ENCODE peak calls at places on chromosomes 13 and 19, in five cellular contexts. G is T47D, F is SK-N-SH, M is H1, Y is HepG2. X is an unnamed sample.

GRCh38 chr13:52428295-52428694 is 22.1 kb downstream of the VPS36 start:
- DNase-seq in Y (peak), F (peak), G (peak), M (no peak), X (no peak)

GRCh38 chr13:34308725-34309124 is 490.8 kb downstream of the RFC3 start:
- DNase-seq in Y (no peak), F (no peak), M (no peak), G (no peak), X (no peak)

GRCh38 chr19:58021541-58022282 is 12.1 kb upstream of the ZSCAN1 start:
- DNase-seq in G (peak), F (peak), M (peak), Y (peak), X (no peak)

GRCh38 chr13:52159159-52159982 is at the start of gene NEK3:
- DNase-seq in G (peak), Y (peak), F (peak), M (peak), X (peak)

GRCh38 chr13:81987159-81987558 is 1646.2 kb upstream of the SPRY2 start:
- DNase-seq in Y (peak), G (peak), F (no peak), M (no peak), X (no peak)

GRCh38 chr13:28704919-28705318 is 13.9 kb downstream of the SLC46A3 start:
- DNase-seq in M (no peak), Y (no peak), G (no peak), F (no peak), X (no peak)

GRCh38 chr13:75687145-75687763 is 51.1 kb downstream of the LMO7 start:
- DNase-seq in Y (peak), M (no peak), F (peak), G (peak), X (peak)

GRCh38 chr13:34034411-34034810 is 216.5 kb downstream of the RFC3 start:
- DNase-seq in Y (no peak), M (no peak), F (no peak), G (no peak), X (no peak)

GRCh38 chr19:41263042-41263849 is 926 bp upstream of the HNRNPUL1 start:
- DNase-seq in Y (peak), G (no peak), M (peak), F (peak), X (no peak)

GRCh38 chr13:114071441-114071840 is 61.0 kb downstream of the RASA3 start:
- DNase-seq in M (no peak), Y (no peak), F (no peak), G (no peak), X (no peak)

GRCh38 chr13:48233886-48234488 is 981 bp downstream of the ITM2B start:
- DNase-seq in G (no peak), F (no peak), M (no peak), Y (no peak), X (no peak)

GRCh38 chr13:114026128-114026880 is 52.4 kb upstream of the C13orf46 start:
- DNase-seq in F (no peak), M (no peak), G (no peak), Y (no peak), X (no peak)

GRCh38 chr19:41799444-41800000 is 3.1 kb downstream of the CEACAM3 start:
- DNase-seq in M (no peak), G (peak), F (no peak), Y (peak), X (no peak)

GRCh38 chr19:48190288-48191284 is 20.1 kb downstream of the ZSWIM9 start:
- DNase-seq in G (peak), Y (peak), M (peak), F (no peak), X (peak)

GRCh38 chr19:16405091-16405490 is 66.7 kb downstream of the EPS15L1 start:
- DNase-seq in M (no peak), Y (no peak), G (no peak), F (no peak), X (no peak)
- TF ChIP-seq JUND in M (no peak), Y (no peak), G (no peak), F (no peak), X (no peak)

DNA sequence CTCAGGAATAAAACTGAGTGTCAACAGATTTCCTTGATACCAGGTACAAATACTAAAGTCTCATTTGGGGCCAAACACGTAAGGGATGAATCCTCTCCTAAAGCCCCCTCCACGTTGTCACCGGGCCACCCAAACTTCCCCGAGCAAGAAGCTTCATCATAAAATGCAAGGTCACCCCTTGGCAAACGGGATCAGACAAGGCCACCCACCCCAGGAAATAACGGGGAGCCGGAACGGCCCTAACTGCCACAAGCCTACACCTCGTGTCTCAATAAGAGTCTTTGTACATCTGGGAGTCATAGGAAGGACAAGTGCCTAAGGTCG is 717 bp downstream of the EEF2 start:
- DNase-seq in F (no peak), M (no peak), Y (no peak), G (no peak), X (no peak)
- TF ChIP-seq JUND in F (no peak), M (no peak), Y (no peak), G (no peak), X (no peak)

DNA sequence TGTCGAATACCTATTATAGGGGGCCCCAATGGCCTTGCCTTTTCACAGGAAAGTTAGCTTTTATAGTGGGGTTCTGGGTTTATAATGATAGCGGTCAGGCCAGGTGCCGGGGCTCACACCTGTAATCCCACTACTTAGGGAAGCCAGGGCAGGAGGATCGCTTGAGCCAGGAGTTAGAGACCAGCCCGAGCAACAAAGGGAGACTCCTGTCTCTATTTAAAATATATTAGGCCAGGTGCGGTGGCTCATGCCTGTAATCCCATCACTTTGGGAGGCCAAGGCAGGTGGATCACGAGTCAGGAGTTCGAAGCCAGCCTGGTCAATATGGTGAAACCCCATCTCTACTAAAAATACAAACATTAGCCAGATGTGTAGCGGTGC is 7.3 kb downstream of the RPS11 start:
- DNase-seq in G (no peak), Y (no peak), F (no peak), M (no peak), X (no peak)
- TF ChIP-seq JUND in G (no peak), Y (no peak), F (no peak), M (no peak), X (no peak)

GRCh38 chr19:18232540-18233223 is 6.4 kb upstream of the PDE4C start:
- DNase-seq in Y (no peak), G (no peak), F (peak), M (peak), X (no peak)
- TF ChIP-seq JUND in Y (no peak), G (no peak), F (no peak), M (no peak), X (no peak)

DNA sequence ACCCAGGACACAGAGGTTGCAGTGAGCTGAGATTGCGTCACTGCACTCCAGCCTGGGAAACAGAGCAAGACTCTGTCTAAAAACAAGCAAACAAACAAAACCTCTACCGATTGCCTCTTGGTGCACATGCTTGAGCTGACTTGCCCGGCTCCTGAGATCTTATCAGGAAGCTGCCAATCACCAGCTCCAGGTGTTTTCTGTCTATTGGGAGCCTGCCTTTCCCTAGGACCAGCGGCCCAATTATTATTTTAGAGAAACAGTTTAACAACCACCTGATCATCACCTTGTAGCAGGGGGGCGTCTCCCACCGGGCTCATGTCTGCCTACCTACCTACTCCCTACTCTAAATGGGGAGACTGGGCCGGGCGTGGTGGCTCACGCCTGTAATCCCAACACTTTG is 10.8 kb downstream of the CLEC4M start:
- DNase-seq in Y (no peak), G (peak), F (no peak), M (no peak), X (no peak)
- TF ChIP-seq JUND in Y (no peak), G (no peak), F (no peak), M (no peak), X (no peak)

GRCh38 chr19:8600064-8600463 is 10.5 kb downstream of the ADAMTS10 start:
- DNase-seq in F (no peak), G (no peak), M (no peak), Y (no peak), X (no peak)

GRCh38 chr19:8593931-8594330 is 16.6 kb downstream of the ADAMTS10 start:
- DNase-seq in M (no peak), G (no peak), F (no peak), Y (no peak), X (no peak)

GRCh38 chr19:8595651-8596050 is 14.9 kb downstream of the ADAMTS10 start:
- DNase-seq in F (no peak), G (no peak), Y (no peak), M (no peak), X (no peak)

GRCh38 chr19:8592231-8593009 is 15.2 kb upstream of the MYO1F start:
- DNase-seq in Y (no peak), M (peak), G (peak), F (peak), X (no peak)

DNA sequence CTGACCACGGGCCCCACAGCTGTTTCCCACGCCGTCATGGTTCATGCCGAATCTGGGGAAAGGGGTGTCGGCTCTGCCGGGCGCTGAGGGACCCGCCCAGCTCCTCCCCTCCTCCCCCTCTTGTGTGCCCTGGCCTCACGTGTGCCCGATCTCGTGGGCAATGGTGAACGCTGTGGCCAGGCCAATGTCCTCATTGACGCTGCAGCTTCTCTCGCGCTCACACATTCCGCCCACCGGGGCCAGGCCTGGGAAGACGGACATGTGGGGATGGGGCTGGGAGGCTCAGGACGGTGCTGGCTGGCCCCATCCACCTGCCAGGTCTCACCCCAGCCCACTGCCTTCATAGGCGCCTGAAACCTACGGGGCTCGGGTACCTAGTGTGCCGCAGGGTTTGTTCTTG is 14.3 kb downstream of the ADAMTS10 start:
- DNase-seq in M (no peak), Y (no peak), F (no peak), G (no peak), X (no peak)
- TF ChIP-seq JUND in M (no peak), Y (no peak), F (no peak), G (no peak), X (no peak)

GRCh38 chr13:30863796-30864195 is 42.3 kb upstream of the MEDAG start:
- DNase-seq in Y (no peak), G (no peak), F (no peak), M (no peak), X (no peak)

GRCh38 chr13:30863231-30863630 is 42.8 kb upstream of the MEDAG start:
- DNase-seq in G (no peak), F (no peak), M (no peak), Y (no peak), X (no peak)

GRCh38 chr13:30865131-30866009 is 40.7 kb upstream of the MEDAG start:
- DNase-seq in Y (peak), G (peak), F (peak), M (peak), X (peak)

GRCh38 chr13:30862707-30863106 is 43.4 kb upstream of the MEDAG start:
- DNase-seq in M (no peak), G (no peak), Y (no peak), F (no peak), X (no peak)

GRCh38 chr13:30864352-30865130 is 41.5 kb upstream of the MEDAG start:
- DNase-seq in M (no peak), G (no peak), Y (no peak), F (peak), X (no peak)
- TF ChIP-seq JUND in M (no peak), G (no peak), Y (no peak), F (peak), X (no peak)

GRCh38 chr19:46878613-46879375 is 18.0 kb downstream of the ARHGAP35 start:
- DNase-seq in Y (no peak), F (no peak), M (no peak), G (peak), X (no peak)
- TF ChIP-seq JUND in Y (no peak), F (peak), M (no peak), G (no peak), X (peak)

X was measured in HCT116.